ENCODE peak calls at places on chromosomes 7 and 10, in eight cellular contexts. O, E, U, M, Q, G, V and C are unnamed samples.

GRCh38 chr7:139994356-139994755 is 68.4 kb downstream of the PARP12 start:
- DNase-seq in O (no peak), E (no peak), U (no peak), M (no peak), Q (no peak), G (no peak), V (no peak), C (no peak)

GRCh38 chr7:133678137-133678814 is 425.4 kb downstream of the EXOC4 start:
- DNase-seq in O (no peak), E (no peak), U (no peak), M (no peak), Q (no peak), G (no peak), V (no peak), C (no peak)

GRCh38 chr10:3067045-3067858 is at the start of gene PFKP:
- DNase-seq in O (peak; percentile 86), E (no peak), U (peak; percentile 58), M (no peak), Q (peak; percentile 58), G (no peak), V (no peak), C (peak; percentile 40)

GRCh38 chr7:18666107-18666728 is 170.7 kb downstream of the HDAC9 start:
- DNase-seq in O (peak; percentile 51), E (peak; percentile 72), U (peak; percentile 81), M (peak; percentile 84), Q (peak; percentile 54), G (peak; percentile 53), V (peak; percentile 64), C (peak; percentile 82)

GRCh38 chr7:129569811-129570215 is 41.7 kb upstream of the NRF1 start:
- DNase-seq in O (no peak), E (no peak), U (peak; percentile 55), M (peak; percentile 20), Q (no peak), G (no peak), V (no peak), C (no peak)

GRCh38 chr7:1872191-1873069 is 202.4 kb downstream of the ELFN1 start:
- DNase-seq in O (no peak), E (no peak), U (no peak), M (no peak), Q (no peak), G (no peak), V (no peak), C (no peak)

GRCh38 chr7:94252971-94253370 is 141.7 kb upstream of the COL1A2 start:
- DNase-seq in O (no peak), E (no peak), U (no peak), M (no peak), Q (no peak), G (no peak), V (no peak), C (no peak)

GRCh38 chr10:103457176-103457712 is 1.5 kb downstream of the CALHM1 start:
- DNase-seq in O (no peak), E (no peak), U (no peak), M (no peak), Q (no peak), G (no peak), V (no peak), C (no peak)

GRCh38 chr7:95608344-95609173 is 12.2 kb upstream of the PDK4 start:
- DNase-seq in O (peak; percentile 15), E (peak; percentile 98), U (peak; percentile 96), M (peak; percentile 96), Q (peak; percentile 90), G (peak; percentile 90), V (peak; percentile 83), C (peak; percentile 92)

GRCh38 chr7:12403287-12404181 is at the start of gene VWDE:
- DNase-seq in O (peak; percentile 81), E (peak; percentile 53), U (peak; percentile 71), M (no peak), Q (no peak), G (no peak), V (peak; percentile 73), C (peak; percentile 19)

GRCh38 chr7:11251436-11251835 is 277.8 kb downstream of the PHF14 start:
- DNase-seq in O (no peak), E (no peak), U (no peak), M (no peak), Q (no peak), G (no peak), V (no peak), C (no peak)

GRCh38 chr10:132832186-132832983 is 46.4 kb upstream of the NKX6-2 start:
- DNase-seq in O (no peak), E (no peak), U (no peak), M (no peak), Q (peak; percentile 6), G (no peak), V (peak; percentile 37), C (no peak)

DNA sequence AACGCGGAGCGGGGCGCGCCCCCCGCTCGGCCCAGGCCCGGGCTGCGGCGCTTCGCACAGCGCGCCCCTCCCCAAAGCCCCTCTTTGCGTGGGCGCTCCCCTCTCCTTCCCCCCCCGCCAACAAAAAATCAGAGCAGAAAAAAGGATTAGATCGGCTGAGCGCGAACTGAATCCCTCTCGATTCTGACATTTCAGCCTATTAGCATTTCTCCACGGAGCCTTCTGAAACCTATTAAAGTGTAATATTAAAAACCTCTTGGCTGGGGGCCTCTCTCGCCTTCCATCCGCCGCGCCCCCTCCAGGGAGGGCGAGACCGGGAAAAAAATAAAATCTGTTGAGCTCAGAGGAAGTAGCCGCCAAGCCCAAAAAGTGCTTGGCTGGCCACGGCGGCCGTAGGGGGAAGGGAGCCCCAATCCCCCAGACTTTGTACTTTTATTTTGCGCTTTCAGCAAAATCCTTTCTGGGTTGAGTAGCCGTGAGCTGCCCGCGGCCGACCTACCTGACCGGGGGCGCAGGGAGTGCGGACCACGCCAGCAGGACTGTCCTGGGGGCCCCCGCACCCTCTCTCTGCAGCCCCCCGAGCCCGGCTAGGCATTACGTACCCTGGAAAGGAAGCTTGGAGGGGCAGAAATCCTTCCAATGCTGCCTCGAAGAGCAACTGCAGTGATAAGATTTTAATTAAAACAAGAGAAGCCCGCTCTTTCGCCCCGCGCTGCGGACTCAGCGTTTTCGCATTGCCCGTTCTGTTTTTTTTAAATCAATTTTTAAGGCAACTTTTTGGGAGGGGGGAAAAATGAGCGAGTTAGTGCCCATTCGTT is 1.3 kb upstream of the TNRC18 start:
- DNase-seq in O (peak; percentile 11), E (peak; percentile 67), U (peak; percentile 48), M (peak; percentile 58), Q (peak; percentile 84), G (peak; percentile 51), V (no peak), C (peak; percentile 41)
- TF ChIP-seq POLR2A in O (no peak), E (no peak), U (no peak), M (no peak), Q (no peak), G (no peak), V (no peak), C (no peak)

GRCh38 chr10:60491162-60491561 is 101.5 kb upstream of the ANK3 start:
- DNase-seq in O (no peak), E (no peak), U (no peak), M (no peak), Q (no peak), G (no peak), V (no peak), C (no peak)
- TF ChIP-seq POLR2A in O (no peak), E (no peak), U (no peak), M (no peak), Q (no peak), G (no peak), V (no peak), C (no peak)

GRCh38 chr7:90345548-90346319 is 782 bp upstream of the GTPBP10 start:
- DNase-seq in O (no peak), E (peak; percentile 18), U (peak; percentile 24), M (peak; percentile 41), Q (no peak), G (no peak), V (no peak), C (no peak)

GRCh38 chr7:90351987-90352386 is 5.5 kb downstream of the GTPBP10 start:
- DNase-seq in O (no peak), E (no peak), U (no peak), M (no peak), Q (no peak), G (no peak), V (no peak), C (no peak)

GRCh38 chr7:90347759-90348158 is 1.2 kb downstream of the GTPBP10 start:
- DNase-seq in O (no peak), E (no peak), U (no peak), M (no peak), Q (no peak), G (no peak), V (no peak), C (no peak)

GRCh38 chr7:90346326-90347125 is at the start of gene GTPBP10:
- DNase-seq in O (peak; percentile 97), E (peak; percentile 94), U (peak; percentile 96), M (peak; percentile 95), Q (peak; percentile 96), G (peak; percentile 85), V (peak; percentile 91), C (peak; percentile 97)

GRCh38 chr7:90349305-90349704 is 2.8 kb downstream of the GTPBP10 start:
- DNase-seq in O (no peak), E (no peak), U (no peak), M (no peak), Q (no peak), G (no peak), V (no peak), C (no peak)
- TF ChIP-seq POLR2A in O (no peak), E (no peak), U (no peak), M (no peak), Q (no peak), G (no peak), V (no peak), C (no peak)

GRCh38 chr7:102305414-102306268 is 19.0 kb downstream of the SH2B2 start:
- DNase-seq in O (no peak), E (no peak), U (peak; percentile 44), M (no peak), Q (no peak), G (no peak), V (no peak), C (no peak)

GRCh38 chr7:102304668-102305067 is 18.0 kb downstream of the SH2B2 start:
- DNase-seq in O (no peak), E (no peak), U (no peak), M (peak; percentile 51), Q (no peak), G (no peak), V (no peak), C (no peak)

GRCh38 chr7:102310414-102310815 is 23.7 kb downstream of the SH2B2 start:
- DNase-seq in O (no peak), E (no peak), U (no peak), M (no peak), Q (no peak), G (no peak), V (no peak), C (no peak)

GRCh38 chr7:102303669-102304422 is 17.2 kb downstream of the SH2B2 start:
- DNase-seq in O (no peak), E (no peak), U (no peak), M (no peak), Q (no peak), G (no peak), V (no peak), C (no peak)

DNA sequence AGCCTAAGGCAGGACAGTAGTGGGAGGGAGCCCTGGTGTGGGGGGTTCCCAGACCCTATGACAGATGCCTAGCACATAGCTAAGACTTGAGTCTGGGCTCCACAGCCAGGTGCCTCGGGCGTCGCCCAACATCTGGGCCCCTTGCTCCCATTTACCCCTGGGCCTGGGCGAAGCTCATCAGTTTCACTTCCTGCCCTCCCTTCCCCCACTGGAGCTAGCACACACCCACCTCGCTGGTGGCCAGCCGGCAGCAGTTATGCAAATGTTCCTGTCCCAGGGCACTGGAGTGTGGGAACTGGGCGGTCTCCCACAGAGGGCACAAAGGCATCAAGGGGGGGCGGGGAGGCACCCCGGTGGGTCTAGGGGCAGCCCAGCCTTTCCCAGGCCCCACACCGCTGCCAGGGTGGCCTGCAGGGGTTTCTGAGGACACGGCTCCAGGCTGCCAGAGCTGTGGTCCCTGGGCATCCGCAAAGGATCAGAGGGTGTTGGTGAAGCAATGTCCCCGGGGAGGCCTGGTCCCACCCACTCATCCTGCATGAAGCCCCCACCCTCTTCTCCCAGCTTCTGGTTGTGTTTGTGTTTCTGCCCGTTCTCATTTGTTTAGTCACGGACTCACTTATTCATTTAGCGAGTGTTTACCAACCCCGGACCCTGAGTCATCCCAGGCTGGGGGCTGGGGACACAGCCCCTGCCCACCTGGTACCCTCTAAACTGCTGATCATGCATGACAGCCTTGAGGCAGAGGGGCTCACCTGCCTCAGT is 20.4 kb downstream of the SH2B2 start:
- DNase-seq in O (no peak), E (peak; percentile 68), U (peak; percentile 89), M (peak; percentile 40), Q (no peak), G (no peak), V (no peak), C (no peak)
- TF ChIP-seq POLR2A in O (no peak), E (no peak), U (no peak), M (no peak), Q (no peak), G (no peak), V (no peak), C (no peak)